ENCODE peak calls at places on chromosomes 1 and 21, in seven cellular contexts. One of them, this sample, is unnamed.

GRCh38 chr21:45618846-45619485 is 24.6 kb upstream of the PCBP3 start:
- DNase-seq in brain microvascular endothelial cell: no peak
- DNase-seq in psoas muscle: no peak
- DNase-seq in epithelial cell of esophagus: no peak
- DNase-seq in breast epithelium: no peak
- DNase-seq in fibroblast of pulmonary artery: peak
- DNase-seq in fibroblast of mammary gland: peak
- DNase-seq in this sample: no peak

GRCh38 chr1:27071049-27071416 is 58.4 kb upstream of the TENT5B start:
- DNase-seq in psoas muscle: no peak
- DNase-seq in fibroblast of pulmonary artery: peak
- DNase-seq in breast epithelium: peak
- DNase-seq in brain microvascular endothelial cell: peak
- DNase-seq in fibroblast of mammary gland: peak
- DNase-seq in epithelial cell of esophagus: peak
- DNase-seq in this sample: no peak

GRCh38 chr1:100631015-100631521 is 88.5 kb upstream of the VCAM1 start:
- DNase-seq in fibroblast of mammary gland: peak
- DNase-seq in brain microvascular endothelial cell: peak
- DNase-seq in psoas muscle: no peak
- DNase-seq in fibroblast of pulmonary artery: peak
- DNase-seq in epithelial cell of esophagus: no peak
- DNase-seq in breast epithelium: no peak
- DNase-seq in this sample: peak

GRCh38 chr1:155218854-155219591 is 10.5 kb downstream of the MTX1 start:
- DNase-seq in fibroblast of pulmonary artery: peak
- DNase-seq in epithelial cell of esophagus: peak
- DNase-seq in psoas muscle: no peak
- DNase-seq in fibroblast of mammary gland: peak
- DNase-seq in breast epithelium: no peak
- DNase-seq in brain microvascular endothelial cell: peak
- DNase-seq in this sample: no peak

GRCh38 chr1:47569681-47570470 is 132.0 kb downstream of the FOXD2 start:
- DNase-seq in psoas muscle: peak
- DNase-seq in epithelial cell of esophagus: peak
- DNase-seq in fibroblast of mammary gland: peak
- DNase-seq in brain microvascular endothelial cell: peak
- DNase-seq in fibroblast of pulmonary artery: peak
- DNase-seq in breast epithelium: peak
- DNase-seq in this sample: peak

GRCh38 chr1:201501812-201502510 is 5.0 kb downstream of the CSRP1 start:
- DNase-seq in fibroblast of pulmonary artery: no peak
- DNase-seq in breast epithelium: peak
- DNase-seq in epithelial cell of esophagus: no peak
- DNase-seq in psoas muscle: no peak
- DNase-seq in brain microvascular endothelial cell: no peak
- DNase-seq in fibroblast of mammary gland: no peak
- DNase-seq in this sample: no peak

GRCh38 chr1:52702886-52703787 is 5.0 kb upstream of the COA7 start:
- DNase-seq in breast epithelium: peak
- DNase-seq in fibroblast of mammary gland: peak
- DNase-seq in fibroblast of pulmonary artery: peak
- DNase-seq in brain microvascular endothelial cell: peak
- DNase-seq in psoas muscle: peak
- DNase-seq in epithelial cell of esophagus: peak
- DNase-seq in this sample: peak

GRCh38 chr21:26952274-26953066 is 14.4 kb downstream of the ADAMTS5 start:
- DNase-seq in psoas muscle: no peak
- DNase-seq in fibroblast of mammary gland: no peak
- DNase-seq in epithelial cell of esophagus: no peak
- DNase-seq in breast epithelium: no peak
- DNase-seq in brain microvascular endothelial cell: no peak
- DNase-seq in fibroblast of pulmonary artery: no peak
- DNase-seq in this sample: no peak

GRCh38 chr21:25171438-25171837 is 435.8 kb downstream of the MRPL39 start:
- DNase-seq in breast epithelium: no peak
- DNase-seq in epithelial cell of esophagus: peak
- DNase-seq in fibroblast of pulmonary artery: peak
- DNase-seq in psoas muscle: no peak
- DNase-seq in fibroblast of mammary gland: peak
- DNase-seq in brain microvascular endothelial cell: no peak
- DNase-seq in this sample: peak

GRCh38 chr1:19448491-19449439 is 36.6 kb downstream of the CAPZB start:
- DNase-seq in psoas muscle: peak
- DNase-seq in fibroblast of mammary gland: peak
- DNase-seq in epithelial cell of esophagus: peak
- DNase-seq in fibroblast of pulmonary artery: peak
- DNase-seq in breast epithelium: no peak
- DNase-seq in brain microvascular endothelial cell: no peak
- DNase-seq in this sample: peak

GRCh38 chr1:48018799-48019198 is 21.6 kb upstream of the TRABD2B start:
- DNase-seq in epithelial cell of esophagus: peak
- DNase-seq in psoas muscle: no peak
- DNase-seq in fibroblast of mammary gland: no peak
- DNase-seq in brain microvascular endothelial cell: no peak
- DNase-seq in fibroblast of pulmonary artery: no peak
- DNase-seq in breast epithelium: peak
- DNase-seq in this sample: no peak

GRCh38 chr1:37420461-37420860 is 53.9 kb upstream of the ZC3H12A start:
- DNase-seq in brain microvascular endothelial cell: no peak
- DNase-seq in fibroblast of pulmonary artery: peak
- DNase-seq in epithelial cell of esophagus: peak
- DNase-seq in psoas muscle: no peak
- DNase-seq in breast epithelium: no peak
- DNase-seq in fibroblast of mammary gland: peak
- DNase-seq in this sample: no peak

GRCh38 chr1:5374176-5374575 is 618.0 kb downstream of the NPHP4 start:
- DNase-seq in brain microvascular endothelial cell: no peak
- DNase-seq in breast epithelium: no peak
- DNase-seq in fibroblast of mammary gland: no peak
- DNase-seq in psoas muscle: no peak
- DNase-seq in fibroblast of pulmonary artery: no peak
- DNase-seq in epithelial cell of esophagus: no peak
- DNase-seq in this sample: no peak

GRCh38 chr1:5373281-5373680 is 618.9 kb downstream of the NPHP4 start:
- DNase-seq in fibroblast of pulmonary artery: no peak
- DNase-seq in epithelial cell of esophagus: no peak
- DNase-seq in fibroblast of mammary gland: no peak
- DNase-seq in brain microvascular endothelial cell: no peak
- DNase-seq in breast epithelium: no peak
- DNase-seq in psoas muscle: no peak
- DNase-seq in this sample: no peak

GRCh38 chr1:5376538-5377247 is 615.5 kb downstream of the NPHP4 start:
- DNase-seq in psoas muscle: no peak
- DNase-seq in epithelial cell of esophagus: no peak
- DNase-seq in breast epithelium: no peak
- DNase-seq in brain microvascular endothelial cell: no peak
- DNase-seq in fibroblast of pulmonary artery: no peak
- DNase-seq in fibroblast of mammary gland: no peak
- DNase-seq in this sample: no peak

GRCh38 chr1:5375437-5375836 is 616.8 kb downstream of the NPHP4 start:
- DNase-seq in fibroblast of mammary gland: no peak
- DNase-seq in brain microvascular endothelial cell: no peak
- DNase-seq in fibroblast of pulmonary artery: no peak
- DNase-seq in psoas muscle: no peak
- DNase-seq in epithelial cell of esophagus: no peak
- DNase-seq in breast epithelium: no peak
- DNase-seq in this sample: no peak

DNA sequence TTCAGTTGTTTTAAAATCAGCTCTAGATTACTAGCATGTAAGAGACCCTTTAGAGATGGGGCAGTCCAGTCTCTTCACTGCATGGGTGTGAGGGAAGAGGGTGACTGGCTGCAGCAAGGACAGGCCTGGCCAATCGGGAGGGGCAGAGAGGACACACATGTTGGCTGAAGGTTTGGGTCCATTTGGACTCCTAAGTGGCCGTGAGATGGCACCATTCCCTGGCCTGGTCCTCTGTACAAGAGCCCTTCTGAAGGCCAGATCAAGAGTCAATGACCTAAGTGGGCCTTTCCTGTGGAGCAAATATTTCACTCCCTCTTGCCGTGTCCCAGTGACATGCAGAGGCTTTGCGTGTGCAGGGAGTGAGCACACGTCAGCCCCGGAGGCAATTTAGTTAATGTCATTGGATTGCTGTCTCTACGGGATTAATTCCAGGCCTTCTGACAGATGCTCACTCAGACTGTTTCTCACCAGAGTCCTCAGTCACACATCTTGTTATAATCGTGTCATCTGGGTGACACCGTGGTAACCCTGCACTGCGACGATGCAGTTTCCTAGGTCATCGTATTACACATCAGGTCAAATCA is 613.0 kb downstream of the NPHP4 start:
- DNase-seq in brain microvascular endothelial cell: no peak
- DNase-seq in psoas muscle: no peak
- DNase-seq in breast epithelium: no peak
- DNase-seq in epithelial cell of esophagus: no peak
- DNase-seq in fibroblast of mammary gland: no peak
- DNase-seq in fibroblast of pulmonary artery: no peak
- DNase-seq in this sample: no peak
- TF ChIP-seq CTCF in brain microvascular endothelial cell: no peak
- TF ChIP-seq CTCF in psoas muscle: no peak
- TF ChIP-seq CTCF in breast epithelium: no peak
- TF ChIP-seq CTCF in epithelial cell of esophagus: no peak
- TF ChIP-seq CTCF in fibroblast of mammary gland: no peak
- TF ChIP-seq CTCF in fibroblast of pulmonary artery: no peak
- TF ChIP-seq CTCF in this sample: no peak

DNA sequence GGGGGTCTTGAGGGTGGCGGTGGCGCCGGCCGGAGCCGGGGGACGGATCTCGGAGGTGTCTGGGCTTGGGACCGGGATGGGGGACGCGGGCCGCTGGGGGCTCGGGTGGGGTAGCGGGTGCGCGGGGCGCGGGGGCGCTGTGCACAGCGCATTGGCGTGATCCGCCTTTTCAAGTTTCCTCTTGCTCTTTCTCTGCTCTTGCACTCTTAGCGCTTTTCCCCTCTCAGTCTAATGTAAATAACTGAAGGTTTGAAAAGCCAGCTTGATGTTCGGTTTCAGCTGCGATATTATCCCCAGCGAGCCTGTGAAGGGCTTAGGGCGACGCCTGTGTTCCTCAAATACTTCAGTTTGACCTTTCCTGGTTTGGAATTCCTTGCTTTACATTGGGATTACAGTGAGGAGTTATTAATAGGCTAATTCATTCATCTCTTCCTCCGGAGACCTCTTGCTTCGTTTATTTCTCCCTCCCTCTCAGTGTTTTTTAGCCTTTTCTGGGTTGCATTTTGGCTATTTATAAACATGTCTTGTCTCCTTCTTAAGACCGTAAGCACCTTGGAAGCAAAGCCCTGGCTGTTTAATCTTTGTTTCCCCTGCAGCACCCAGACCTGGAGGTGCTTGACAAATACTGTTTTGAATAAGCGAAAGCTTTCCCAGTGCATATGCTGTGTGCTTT is 673 bp downstream of the RAB4A start:
- DNase-seq in breast epithelium: no peak
- DNase-seq in brain microvascular endothelial cell: no peak
- DNase-seq in fibroblast of pulmonary artery: no peak
- DNase-seq in fibroblast of mammary gland: peak
- DNase-seq in epithelial cell of esophagus: peak
- DNase-seq in psoas muscle: no peak
- DNase-seq in this sample: no peak
- TF ChIP-seq CTCF in breast epithelium: no peak
- TF ChIP-seq CTCF in brain microvascular endothelial cell: peak
- TF ChIP-seq CTCF in fibroblast of pulmonary artery: no peak
- TF ChIP-seq CTCF in fibroblast of mammary gland: no peak
- TF ChIP-seq CTCF in epithelial cell of esophagus: no peak
- TF ChIP-seq CTCF in psoas muscle: peak
- TF ChIP-seq CTCF in this sample: no peak

GRCh38 chr1:56434659-56435202 is 144.6 kb downstream of the PLPP3 start:
- DNase-seq in psoas muscle: no peak
- DNase-seq in brain microvascular endothelial cell: no peak
- DNase-seq in fibroblast of pulmonary artery: no peak
- DNase-seq in fibroblast of mammary gland: no peak
- DNase-seq in breast epithelium: no peak
- DNase-seq in epithelial cell of esophagus: no peak
- DNase-seq in this sample: peak
- TF ChIP-seq CTCF in psoas muscle: no peak
- TF ChIP-seq CTCF in brain microvascular endothelial cell: peak
- TF ChIP-seq CTCF in fibroblast of pulmonary artery: no peak
- TF ChIP-seq CTCF in fibroblast of mammary gland: no peak
- TF ChIP-seq CTCF in breast epithelium: no peak
- TF ChIP-seq CTCF in epithelial cell of esophagus: no peak
- TF ChIP-seq CTCF in this sample: peak

GRCh38 chr1:205542367-205542766 is 37.9 kb downstream of the CDK18 start:
- DNase-seq in fibroblast of pulmonary artery: no peak
- DNase-seq in fibroblast of mammary gland: no peak
- DNase-seq in breast epithelium: peak
- DNase-seq in brain microvascular endothelial cell: no peak
- DNase-seq in epithelial cell of esophagus: no peak
- DNase-seq in psoas muscle: no peak
- DNase-seq in this sample: no peak

GRCh38 chr1:205543351-205544305 is 39.2 kb downstream of the CDK18 start:
- DNase-seq in epithelial cell of esophagus: peak
- DNase-seq in psoas muscle: peak
- DNase-seq in breast epithelium: peak
- DNase-seq in brain microvascular endothelial cell: peak
- DNase-seq in fibroblast of pulmonary artery: peak
- DNase-seq in fibroblast of mammary gland: peak
- DNase-seq in this sample: peak

GRCh38 chr1:205546541-205546940 is 42.1 kb downstream of the CDK18 start:
- DNase-seq in brain microvascular endothelial cell: no peak
- DNase-seq in fibroblast of mammary gland: no peak
- DNase-seq in epithelial cell of esophagus: no peak
- DNase-seq in breast epithelium: no peak
- DNase-seq in psoas muscle: no peak
- DNase-seq in fibroblast of pulmonary artery: no peak
- DNase-seq in this sample: no peak

GRCh38 chr1:205545991-205546390 is 41.5 kb downstream of the CDK18 start:
- DNase-seq in psoas muscle: no peak
- DNase-seq in brain microvascular endothelial cell: no peak
- DNase-seq in fibroblast of mammary gland: no peak
- DNase-seq in epithelial cell of esophagus: no peak
- DNase-seq in breast epithelium: peak
- DNase-seq in fibroblast of pulmonary artery: no peak
- DNase-seq in this sample: no peak

DNA sequence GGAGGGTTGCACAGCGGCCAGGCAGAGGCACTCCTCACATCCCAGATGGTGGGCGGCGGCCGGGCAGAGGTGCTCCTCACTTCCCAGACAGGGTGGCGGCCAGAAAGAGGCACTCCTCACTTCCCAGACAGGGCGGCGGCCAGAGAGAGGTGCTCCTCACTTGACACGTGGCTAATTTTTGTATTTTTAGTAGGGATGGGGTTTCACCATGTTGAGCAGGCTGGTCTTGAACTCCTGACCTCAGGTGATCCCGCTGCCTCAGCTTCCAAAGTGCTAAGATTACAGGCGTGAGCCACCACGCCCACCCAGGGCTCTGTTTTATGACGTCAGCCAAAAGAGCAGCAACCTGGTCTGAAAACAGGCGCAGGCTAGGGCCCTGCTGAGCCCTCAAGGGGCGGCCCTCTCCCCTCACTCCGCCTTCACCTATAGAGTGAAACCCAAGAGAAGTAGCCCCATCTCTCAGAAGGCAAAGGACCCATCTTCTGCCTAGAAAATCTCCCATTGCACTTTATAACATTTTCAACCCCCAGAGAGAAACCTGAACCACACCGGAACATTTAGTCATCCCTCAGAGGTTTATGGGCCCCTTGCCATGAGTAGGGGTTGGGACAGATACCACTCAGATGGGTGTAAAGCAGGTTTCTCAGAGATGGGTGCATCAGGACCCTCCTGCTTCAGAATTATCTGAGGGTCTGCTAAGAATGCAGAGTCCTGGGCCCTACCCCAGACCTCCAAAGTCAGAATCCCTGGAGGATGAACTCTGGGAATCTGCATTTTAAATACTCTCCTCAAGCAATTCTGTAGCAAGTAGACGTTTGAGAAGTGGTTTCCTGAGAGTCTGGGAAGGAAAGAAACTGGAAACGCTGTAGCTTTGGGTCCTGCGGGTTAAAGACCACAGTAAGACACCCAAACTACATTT is 40.8 kb downstream of the CDK18 start:
- DNase-seq in epithelial cell of esophagus: no peak
- DNase-seq in fibroblast of mammary gland: no peak
- DNase-seq in psoas muscle: no peak
- DNase-seq in breast epithelium: peak
- DNase-seq in brain microvascular endothelial cell: no peak
- DNase-seq in fibroblast of pulmonary artery: no peak
- DNase-seq in this sample: no peak
- TF ChIP-seq CTCF in epithelial cell of esophagus: no peak
- TF ChIP-seq CTCF in fibroblast of mammary gland: no peak
- TF ChIP-seq CTCF in psoas muscle: no peak
- TF ChIP-seq CTCF in breast epithelium: no peak
- TF ChIP-seq CTCF in brain microvascular endothelial cell: no peak
- TF ChIP-seq CTCF in fibroblast of pulmonary artery: no peak
- TF ChIP-seq CTCF in this sample: no peak

This sample was measured in astrocyte of the cerebellum.